ENCODE peak calls at places on chromosome 18, in seven cellular contexts. One of them, this sample, is unnamed.

GRCh38 chr18:55338955-55339662 is 248.9 kb downstream of the TCF4 start:
- DNase-seq in GM10248: no peak
- DNase-seq in stimulated activated CD8-positive, alpha-beta memory T cell treated with anti-CD3 and anti-CD28 coated beads, Interleukin-4, amount 100 ng/mL, for 24 hours: no peak
- DNase-seq in activated CD4-positive, alpha-beta T cell treated with anti-CD3 and anti-CD28 coated beads, Interleukin-2, amount 10 ng/mL, durations not matched to agents 7 days and 5 days: no peak
- DNase-seq in stimulated activated CD4-positive, alpha-beta T cell treated with anti-CD3 and anti-CD28 coated beads, TNF-alpha, amount 100 ng/mL, for 4 hours: no peak
- DNase-seq in COR-L47: peak
- DNase-seq in HT1080: no peak
- DNase-seq in this sample: no peak

GRCh38 chr18:49764032-49764431 is 49.3 kb downstream of the ACAA2 start:
- DNase-seq in GM10248: no peak
- DNase-seq in stimulated activated CD8-positive, alpha-beta memory T cell treated with anti-CD3 and anti-CD28 coated beads, Interleukin-4, amount 100 ng/mL, for 24 hours: no peak
- DNase-seq in activated CD4-positive, alpha-beta T cell treated with anti-CD3 and anti-CD28 coated beads, Interleukin-2, amount 10 ng/mL, durations not matched to agents 7 days and 5 days: no peak
- DNase-seq in stimulated activated CD4-positive, alpha-beta T cell treated with anti-CD3 and anti-CD28 coated beads, TNF-alpha, amount 100 ng/mL, for 4 hours: no peak
- DNase-seq in COR-L47: no peak
- DNase-seq in HT1080: no peak
- DNase-seq in this sample: no peak

GRCh38 chr18:35334821-35335220 is 9.4 kb downstream of the ZNF24 start:
- DNase-seq in GM10248: no peak
- DNase-seq in stimulated activated CD8-positive, alpha-beta memory T cell treated with anti-CD3 and anti-CD28 coated beads, Interleukin-4, amount 100 ng/mL, for 24 hours: no peak
- DNase-seq in activated CD4-positive, alpha-beta T cell treated with anti-CD3 and anti-CD28 coated beads, Interleukin-2, amount 10 ng/mL, durations not matched to agents 7 days and 5 days: no peak
- DNase-seq in stimulated activated CD4-positive, alpha-beta T cell treated with anti-CD3 and anti-CD28 coated beads, TNF-alpha, amount 100 ng/mL, for 4 hours: no peak
- DNase-seq in COR-L47: no peak
- DNase-seq in HT1080: no peak
- DNase-seq in this sample: no peak

GRCh38 chr18:12278153-12278764 is 24.1 kb downstream of the CIDEA start:
- DNase-seq in GM10248: no peak
- DNase-seq in stimulated activated CD8-positive, alpha-beta memory T cell treated with anti-CD3 and anti-CD28 coated beads, Interleukin-4, amount 100 ng/mL, for 24 hours: no peak
- DNase-seq in activated CD4-positive, alpha-beta T cell treated with anti-CD3 and anti-CD28 coated beads, Interleukin-2, amount 10 ng/mL, durations not matched to agents 7 days and 5 days: no peak
- DNase-seq in stimulated activated CD4-positive, alpha-beta T cell treated with anti-CD3 and anti-CD28 coated beads, TNF-alpha, amount 100 ng/mL, for 4 hours: no peak
- DNase-seq in COR-L47: peak
- DNase-seq in HT1080: peak
- DNase-seq in this sample: no peak

GRCh38 chr18:3441290-3441689 is 8.7 kb upstream of the TGIF1 start:
- DNase-seq in GM10248: no peak
- DNase-seq in stimulated activated CD8-positive, alpha-beta memory T cell treated with anti-CD3 and anti-CD28 coated beads, Interleukin-4, amount 100 ng/mL, for 24 hours: no peak
- DNase-seq in activated CD4-positive, alpha-beta T cell treated with anti-CD3 and anti-CD28 coated beads, Interleukin-2, amount 10 ng/mL, durations not matched to agents 7 days and 5 days: no peak
- DNase-seq in stimulated activated CD4-positive, alpha-beta T cell treated with anti-CD3 and anti-CD28 coated beads, TNF-alpha, amount 100 ng/mL, for 4 hours: no peak
- DNase-seq in COR-L47: peak
- DNase-seq in HT1080: peak
- DNase-seq in this sample: peak

GRCh38 chr18:5519448-5520362 is 24.1 kb downstream of the EPB41L3 start:
- DNase-seq in GM10248: no peak
- DNase-seq in stimulated activated CD8-positive, alpha-beta memory T cell treated with anti-CD3 and anti-CD28 coated beads, Interleukin-4, amount 100 ng/mL, for 24 hours: no peak
- DNase-seq in activated CD4-positive, alpha-beta T cell treated with anti-CD3 and anti-CD28 coated beads, Interleukin-2, amount 10 ng/mL, durations not matched to agents 7 days and 5 days: no peak
- DNase-seq in stimulated activated CD4-positive, alpha-beta T cell treated with anti-CD3 and anti-CD28 coated beads, TNF-alpha, amount 100 ng/mL, for 4 hours: no peak
- DNase-seq in COR-L47: no peak
- DNase-seq in HT1080: no peak
- DNase-seq in this sample: no peak

GRCh38 chr18:43129946-43130523 is 14.6 kb upstream of the RIT2 start:
- DNase-seq in GM10248: no peak
- DNase-seq in stimulated activated CD8-positive, alpha-beta memory T cell treated with anti-CD3 and anti-CD28 coated beads, Interleukin-4, amount 100 ng/mL, for 24 hours: no peak
- DNase-seq in activated CD4-positive, alpha-beta T cell treated with anti-CD3 and anti-CD28 coated beads, Interleukin-2, amount 10 ng/mL, durations not matched to agents 7 days and 5 days: no peak
- DNase-seq in stimulated activated CD4-positive, alpha-beta T cell treated with anti-CD3 and anti-CD28 coated beads, TNF-alpha, amount 100 ng/mL, for 4 hours: no peak
- DNase-seq in COR-L47: peak
- DNase-seq in HT1080: peak
- DNase-seq in this sample: no peak

GRCh38 chr18:24632158-24632988 is 171.9 kb downstream of the HRH4 start:
- DNase-seq in GM10248: no peak
- DNase-seq in stimulated activated CD8-positive, alpha-beta memory T cell treated with anti-CD3 and anti-CD28 coated beads, Interleukin-4, amount 100 ng/mL, for 24 hours: no peak
- DNase-seq in activated CD4-positive, alpha-beta T cell treated with anti-CD3 and anti-CD28 coated beads, Interleukin-2, amount 10 ng/mL, durations not matched to agents 7 days and 5 days: no peak
- DNase-seq in stimulated activated CD4-positive, alpha-beta T cell treated with anti-CD3 and anti-CD28 coated beads, TNF-alpha, amount 100 ng/mL, for 4 hours: no peak
- DNase-seq in COR-L47: no peak
- DNase-seq in HT1080: no peak
- DNase-seq in this sample: no peak

GRCh38 chr18:9088252-9088651 is 14.2 kb upstream of the NDUFV2 start:
- DNase-seq in GM10248: no peak
- DNase-seq in stimulated activated CD8-positive, alpha-beta memory T cell treated with anti-CD3 and anti-CD28 coated beads, Interleukin-4, amount 100 ng/mL, for 24 hours: no peak
- DNase-seq in activated CD4-positive, alpha-beta T cell treated with anti-CD3 and anti-CD28 coated beads, Interleukin-2, amount 10 ng/mL, durations not matched to agents 7 days and 5 days: no peak
- DNase-seq in stimulated activated CD4-positive, alpha-beta T cell treated with anti-CD3 and anti-CD28 coated beads, TNF-alpha, amount 100 ng/mL, for 4 hours: no peak
- DNase-seq in COR-L47: no peak
- DNase-seq in HT1080: no peak
- DNase-seq in this sample: no peak

GRCh38 chr18:77990901-77991300 is 741.3 kb downstream of the GALR1 start:
- DNase-seq in GM10248: no peak
- DNase-seq in stimulated activated CD8-positive, alpha-beta memory T cell treated with anti-CD3 and anti-CD28 coated beads, Interleukin-4, amount 100 ng/mL, for 24 hours: no peak
- DNase-seq in activated CD4-positive, alpha-beta T cell treated with anti-CD3 and anti-CD28 coated beads, Interleukin-2, amount 10 ng/mL, durations not matched to agents 7 days and 5 days: no peak
- DNase-seq in stimulated activated CD4-positive, alpha-beta T cell treated with anti-CD3 and anti-CD28 coated beads, TNF-alpha, amount 100 ng/mL, for 4 hours: no peak
- DNase-seq in COR-L47: no peak
- DNase-seq in HT1080: no peak
- DNase-seq in this sample: no peak

GRCh38 chr18:51196116-51196810 is 1.2 kb downstream of the MEX3C start:
- DNase-seq in GM10248: peak
- DNase-seq in stimulated activated CD8-positive, alpha-beta memory T cell treated with anti-CD3 and anti-CD28 coated beads, Interleukin-4, amount 100 ng/mL, for 24 hours: peak
- DNase-seq in activated CD4-positive, alpha-beta T cell treated with anti-CD3 and anti-CD28 coated beads, Interleukin-2, amount 10 ng/mL, durations not matched to agents 7 days and 5 days: peak
- DNase-seq in stimulated activated CD4-positive, alpha-beta T cell treated with anti-CD3 and anti-CD28 coated beads, TNF-alpha, amount 100 ng/mL, for 4 hours: peak
- DNase-seq in COR-L47: peak
- DNase-seq in HT1080: no peak
- DNase-seq in this sample: peak

GRCh38 chr18:69161383-69162028 is 239.2 kb upstream of the DOK6 start:
- DNase-seq in GM10248: no peak
- DNase-seq in stimulated activated CD8-positive, alpha-beta memory T cell treated with anti-CD3 and anti-CD28 coated beads, Interleukin-4, amount 100 ng/mL, for 24 hours: no peak
- DNase-seq in activated CD4-positive, alpha-beta T cell treated with anti-CD3 and anti-CD28 coated beads, Interleukin-2, amount 10 ng/mL, durations not matched to agents 7 days and 5 days: no peak
- DNase-seq in stimulated activated CD4-positive, alpha-beta T cell treated with anti-CD3 and anti-CD28 coated beads, TNF-alpha, amount 100 ng/mL, for 4 hours: no peak
- DNase-seq in COR-L47: no peak
- DNase-seq in HT1080: peak
- DNase-seq in this sample: no peak

GRCh38 chr18:555705-556402 is 24.3 kb upstream of the CETN1 start:
- DNase-seq in GM10248: no peak
- DNase-seq in stimulated activated CD8-positive, alpha-beta memory T cell treated with anti-CD3 and anti-CD28 coated beads, Interleukin-4, amount 100 ng/mL, for 24 hours: no peak
- DNase-seq in activated CD4-positive, alpha-beta T cell treated with anti-CD3 and anti-CD28 coated beads, Interleukin-2, amount 10 ng/mL, durations not matched to agents 7 days and 5 days: no peak
- DNase-seq in stimulated activated CD4-positive, alpha-beta T cell treated with anti-CD3 and anti-CD28 coated beads, TNF-alpha, amount 100 ng/mL, for 4 hours: no peak
- DNase-seq in COR-L47: no peak
- DNase-seq in HT1080: no peak
- DNase-seq in this sample: no peak

GRCh38 chr18:58955738-58956137 is 91.1 kb downstream of the ZNF532 start:
- DNase-seq in GM10248: no peak
- DNase-seq in stimulated activated CD8-positive, alpha-beta memory T cell treated with anti-CD3 and anti-CD28 coated beads, Interleukin-4, amount 100 ng/mL, for 24 hours: no peak
- DNase-seq in activated CD4-positive, alpha-beta T cell treated with anti-CD3 and anti-CD28 coated beads, Interleukin-2, amount 10 ng/mL, durations not matched to agents 7 days and 5 days: no peak
- DNase-seq in stimulated activated CD4-positive, alpha-beta T cell treated with anti-CD3 and anti-CD28 coated beads, TNF-alpha, amount 100 ng/mL, for 4 hours: no peak
- DNase-seq in COR-L47: no peak
- DNase-seq in HT1080: no peak
- DNase-seq in this sample: no peak